ENCODE peak calls at places on chromosomes 4 and X, in seven cellular contexts. E is GM12865, U is Karpas-422, P is heart left ventricle, B is BJ, V is mesendoderm, I is AG04450. K is an unnamed sample.

GRCh38 chrX:24493740-24494543 is 28.9 kb downstream of the PDK3 start:
- DNase-seq in I (no peak), V (peak; percentile 18), E (no peak), P (no peak), B (no peak), U (no peak), K (no peak)

GRCh38 chr4:30718021-30718888 is 1.9 kb upstream of the PCDH7 start:
- DNase-seq in B (no peak), V (peak; percentile 82), U (no peak), P (peak; percentile 71), E (no peak), I (no peak), K (no peak)

GRCh38 chr4:11529625-11530201 is 101.0 kb upstream of the HS3ST1 start:
- DNase-seq in I (peak; percentile 41), V (no peak), P (no peak), B (no peak), U (no peak), E (no peak), K (no peak)

GRCh38 chr4:187304131-187304530 is 580.5 kb upstream of the FAT1 start:
- DNase-seq in U (no peak), B (no peak), I (no peak), E (no peak), P (no peak), V (peak; percentile 45), K (no peak)

GRCh38 chrX:2710041-2710471 is 19.0 kb downstream of the CD99 start:
- DNase-seq in I (no peak), B (peak; percentile 82), P (peak; percentile 38), E (no peak), U (no peak), V (peak; percentile 62), K (no peak)

GRCh38 chrX:23803931-23804381 is 21.0 kb downstream of the SAT1 start:
- DNase-seq in I (no peak), P (peak; percentile 62), U (no peak), V (no peak), B (no peak), E (no peak), K (no peak)

GRCh38 chr4:66045913-66046312 is 375.6 kb upstream of the EPHA5 start:
- DNase-seq in I (no peak), E (no peak), P (no peak), U (no peak), B (no peak), V (peak; percentile 12), K (no peak)

GRCh38 chrX:120244735-120245498 is 5.7 kb upstream of the ZBTB33 start:
- DNase-seq in I (peak; percentile 41), V (peak; percentile 92), U (peak; percentile 71), B (no peak), E (peak; percentile 83), P (peak; percentile 66), K (no peak)

GRCh38 chrX:110532527-110532926 is 173.9 kb downstream of the RTL9 start:
- DNase-seq in B (no peak), P (no peak), E (no peak), I (no peak), U (no peak), V (no peak), K (no peak)

GRCh38 chrX:135707880-135708279 is 5.6 kb upstream of the CT45A1 start:
- DNase-seq in P (no peak), V (peak; percentile 8), I (no peak), U (peak; percentile 84), E (peak; percentile 52), B (no peak), K (no peak)

GRCh38 chr4:41146196-41146595 is 68.1 kb downstream of the APBB2 start:
- DNase-seq in V (no peak), U (no peak), B (no peak), P (no peak), I (no peak), E (no peak), K (no peak)

GRCh38 chrX:68934922-68935321 is 106.1 kb downstream of the EFNB1 start:
- DNase-seq in U (no peak), V (no peak), P (no peak), E (no peak), B (no peak), I (no peak), K (no peak)

GRCh38 chr4:97942951-97943350 is 200.3 kb downstream of the STPG2 start:
- DNase-seq in U (no peak), E (no peak), V (no peak), P (no peak), B (no peak), I (no peak), K (no peak)

GRCh38 chrX:1391370-1391706 is 575 bp downstream of the SLC25A6 start:
- DNase-seq in E (no peak), U (no peak), I (no peak), P (peak; percentile 93), B (peak; percentile 12), V (peak; percentile 91), K (no peak)

GRCh38 chrX:112113460-112113859 is 30.9 kb upstream of the TRPC5 start:
- DNase-seq in V (no peak), U (no peak), I (no peak), P (no peak), E (no peak), B (no peak), K (no peak)

GRCh38 chrX:154369453-154370299 is 4.8 kb downstream of the FLNA start:
- DNase-seq in E (peak; percentile 76), P (peak; percentile 92), I (peak; percentile 91), V (peak; percentile 95), B (peak; percentile 81), U (peak; percentile 47), K (peak; percentile 68)

GRCh38 chrX:135477576-135477975 is 42.9 kb upstream of the INTS6L start:
- DNase-seq in E (peak; percentile 42), B (no peak), P (peak; percentile 62), V (peak; percentile 75), U (peak; percentile 71), I (no peak), K (peak; percentile 25)

GRCh38 chrX:110420771-110421498 is 62.3 kb downstream of the RTL9 start:
- DNase-seq in P (no peak), E (peak; percentile 18), B (no peak), U (peak; percentile 60), V (no peak), I (no peak), K (no peak)

GRCh38 chrX:113947548-113947947 is 636.3 kb upstream of the HTR2C start:
- DNase-seq in B (no peak), I (no peak), E (no peak), P (no peak), U (peak; percentile 54), V (peak; percentile 27), K (no peak)

GRCh38 chr4:23368081-23368697 is 521.7 kb downstream of the PPARGC1A start:
- DNase-seq in I (no peak), E (no peak), P (peak; percentile 46), V (peak; percentile 71), B (no peak), U (peak; percentile 59), K (no peak)

DNA sequence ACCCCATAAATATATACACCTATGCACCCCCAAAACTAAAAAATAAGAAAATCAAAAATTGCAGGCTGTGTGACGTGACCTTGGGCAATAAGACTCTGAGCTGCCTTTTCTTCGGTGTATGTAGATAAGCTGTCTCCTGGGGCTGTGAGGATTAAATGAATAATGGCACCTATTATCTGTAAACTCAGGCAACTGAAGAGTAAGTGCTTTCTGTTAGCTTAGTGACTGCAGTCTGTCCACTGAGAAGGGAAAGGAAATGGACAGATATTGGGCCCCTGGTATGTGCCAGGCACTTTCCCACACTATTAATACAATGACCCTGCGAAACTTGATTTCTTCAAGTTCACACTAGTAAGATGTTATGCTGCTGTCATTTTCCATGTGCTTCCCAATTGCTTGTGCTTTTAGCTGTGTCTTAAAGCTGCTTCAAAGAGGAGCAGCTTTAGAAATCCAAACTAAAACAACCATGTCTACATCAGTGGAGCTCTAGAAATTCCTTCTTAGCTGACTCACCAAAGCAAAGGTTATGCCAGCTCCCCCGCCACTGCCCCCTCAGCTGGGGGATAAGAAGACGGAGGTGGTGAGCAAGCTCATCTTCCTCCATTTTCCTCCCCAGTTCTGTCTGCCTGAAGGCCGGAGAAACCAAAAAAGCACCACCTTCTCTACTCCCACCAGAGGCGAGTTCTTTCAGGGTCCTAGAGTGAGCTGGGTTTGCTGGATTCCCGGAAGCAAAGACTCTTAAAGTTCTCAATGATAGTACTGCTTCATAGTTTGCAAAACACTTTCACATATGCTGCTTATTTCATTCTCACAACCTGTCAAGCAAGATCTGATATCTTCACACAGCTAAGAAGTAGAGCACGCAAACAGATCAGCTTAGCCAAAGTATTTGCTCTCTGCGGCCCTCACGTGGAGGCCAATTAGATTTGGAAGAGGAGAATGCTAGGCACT is 8.8 kb upstream of the DGAT2L6 start:
- DNase-seq in P (no peak), V (peak; percentile 80), U (no peak), E (no peak), I (peak; percentile 43), B (no peak), K (peak; percentile 34)
- H3K4me3 ChIP-seq in P (no peak overlapping the region), V (no peak overlapping the region), U (no peak overlapping the region), E (no peak overlapping the region), I (peak overlapping the region; percentile 2), B (no peak overlapping the region), K (no peak overlapping the region)

GRCh38 chr4:16714191-16714590 is 184.3 kb downstream of the LDB2 start:
- DNase-seq in E (no peak), U (no peak), P (no peak), V (no peak), B (no peak), I (no peak), K (no peak)

GRCh38 chr4:16706251-16706650 is 192.2 kb downstream of the LDB2 start:
- DNase-seq in E (no peak), P (no peak), U (no peak), B (no peak), V (no peak), I (no peak), K (no peak)

GRCh38 chr4:16707874-16708273 is 190.6 kb downstream of the LDB2 start:
- DNase-seq in V (no peak), I (no peak), E (no peak), U (no peak), P (no peak), B (no peak), K (no peak)

GRCh38 chr4:16713271-16713670 is 185.2 kb downstream of the LDB2 start:
- DNase-seq in V (no peak), I (no peak), P (no peak), B (no peak), U (no peak), E (no peak), K (no peak)

DNA sequence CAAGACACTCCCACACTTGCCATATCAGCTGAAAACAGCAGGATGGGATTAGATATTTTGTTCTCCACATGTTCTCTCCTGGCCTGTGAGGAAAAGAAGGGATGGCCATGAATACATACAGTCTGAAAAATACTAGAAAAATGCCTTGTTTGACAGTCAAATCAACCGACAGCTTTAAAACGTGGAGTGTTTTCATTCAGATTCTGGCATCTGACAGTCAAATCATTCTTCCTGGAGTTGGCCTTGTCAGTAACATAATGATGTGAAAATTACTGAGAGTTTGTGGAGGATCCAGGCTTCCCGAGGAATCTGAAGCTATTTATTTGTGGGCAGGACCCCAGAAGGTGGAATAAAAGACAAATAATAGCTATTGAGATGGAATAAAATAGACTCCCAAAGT is 188.2 kb downstream of the LDB2 start:
- DNase-seq in P (no peak), E (no peak), U (no peak), B (no peak), V (no peak), I (no peak), K (no peak)
- H3K4me3 ChIP-seq in P (no peak overlapping the region), E (no peak overlapping the region), U (no peak overlapping the region), B (no peak overlapping the region), V (no peak overlapping the region), I (no peak overlapping the region), K (no peak overlapping the region)

GRCh38 chr4:123193802-123194201 is 202.8 kb upstream of the SPRY1 start:
- DNase-seq in V (no peak), B (no peak), P (no peak), U (no peak), I (no peak), E (no peak), K (no peak)
- H3K4me3 ChIP-seq in V (no peak overlapping the region), B (no peak overlapping the region), P (no peak overlapping the region), U (no peak overlapping the region), I (no peak overlapping the region), E (no peak overlapping the region), K (no peak overlapping the region)

GRCh38 chr4:8235224-8235623 is 34.3 kb upstream of the HTRA3 start:
- DNase-seq in E (no peak), I (no peak), B (no peak), V (no peak), P (no peak), U (no peak), K (no peak)
- H3K4me3 ChIP-seq in E (no peak overlapping the region), I (no peak overlapping the region), B (no peak overlapping the region), V (no peak overlapping the region), P (no peak overlapping the region), U (no peak overlapping the region), K (no peak overlapping the region)

K was measured in kidney epithelial cell.